ENCODE peak calls at places on chromosomes 1 and 21, in seven cellular contexts. I is neural progenitor cell, A is upper lobe of right lung, P is NB4, N is lower leg skin, T is heart right ventricle, W is tibial artery. R is an unnamed sample.

GRCh38 chr1:248890549-248891498 is 15.2 kb upstream of the PGBD2 start:
- DNase-seq in I (no peak), A (no peak), P (no peak), W (no peak), N (no peak), T (no peak), R (no peak)

GRCh38 chr1:179142889-179143299 is 61.0 kb downstream of the TOR3A start:
- DNase-seq in N (peak; percentile 70), T (no peak), W (no peak), A (no peak), P (peak; percentile 45), I (no peak), R (no peak)

GRCh38 chr21:45994738-45995685 is 13.4 kb downstream of the COL6A1 start:
- DNase-seq in T (peak; percentile 3), A (peak; percentile 52), N (no peak), W (no peak), I (no peak), P (no peak), R (no peak)

GRCh38 chr1:67908260-67908936 is 75.1 kb upstream of the GNG12 start:
- DNase-seq in T (no peak), P (no peak), N (no peak), A (no peak), W (no peak), I (no peak), R (no peak)

GRCh38 chr1:185732941-185733340 is 1.2 kb upstream of the HMCN1 start:
- DNase-seq in N (no peak), P (no peak), I (no peak), T (no peak), W (no peak), A (no peak), R (no peak)

GRCh38 chr1:86648255-86648654 is 56.1 kb upstream of the SH3GLB1 start:
- DNase-seq in I (no peak), W (no peak), P (peak; percentile 7), N (no peak), A (no peak), T (no peak), R (no peak)

GRCh38 chr1:159675046-159675445 is 39.3 kb downstream of the CRP start:
- DNase-seq in I (no peak), T (no peak), P (no peak), A (no peak), N (no peak), W (no peak), R (no peak)

GRCh38 chr1:98940069-98940468 is 64.6 kb downstream of the PLPPR5 start:
- DNase-seq in A (no peak), W (no peak), N (no peak), I (no peak), T (no peak), P (peak; percentile 7), R (no peak)

GRCh38 chr21:26846036-26846931 is 1.1 kb upstream of the ADAMTS1 start:
- DNase-seq in N (peak; percentile 76), P (no peak), A (peak; percentile 86), T (peak; percentile 94), I (peak; percentile 79), W (peak; percentile 79), R (no peak)

GRCh38 chr21:40886931-40887330 is 40.0 kb upstream of the DSCAM start:
- DNase-seq in W (no peak), T (no peak), A (no peak), N (no peak), I (no peak), P (no peak), R (no peak)

GRCh38 chr1:8293141-8293540 is 24.8 kb upstream of the SLC45A1 start:
- DNase-seq in T (no peak), W (no peak), I (no peak), P (no peak), A (peak; percentile 84), N (no peak), R (no peak)

GRCh38 chr1:2529776-2530500 is at the start of gene HES5:
- DNase-seq in I (peak; percentile 99), T (peak; percentile 43), A (no peak), N (no peak), W (no peak), P (no peak), R (no peak)

GRCh38 chr1:80536464-80536863 is 1264.3 kb upstream of the ADGRL2 start:
- DNase-seq in W (no peak), A (no peak), T (no peak), P (no peak), I (peak; percentile 55), N (no peak), R (no peak)

GRCh38 chr1:179025975-179026812 is 500 bp downstream of the FAM20B start:
- DNase-seq in T (peak; percentile 46), A (peak; percentile 93), N (peak; percentile 52), I (peak; percentile 90), P (peak; percentile 87), W (peak; percentile 58), R (peak; percentile 63)

DNA sequence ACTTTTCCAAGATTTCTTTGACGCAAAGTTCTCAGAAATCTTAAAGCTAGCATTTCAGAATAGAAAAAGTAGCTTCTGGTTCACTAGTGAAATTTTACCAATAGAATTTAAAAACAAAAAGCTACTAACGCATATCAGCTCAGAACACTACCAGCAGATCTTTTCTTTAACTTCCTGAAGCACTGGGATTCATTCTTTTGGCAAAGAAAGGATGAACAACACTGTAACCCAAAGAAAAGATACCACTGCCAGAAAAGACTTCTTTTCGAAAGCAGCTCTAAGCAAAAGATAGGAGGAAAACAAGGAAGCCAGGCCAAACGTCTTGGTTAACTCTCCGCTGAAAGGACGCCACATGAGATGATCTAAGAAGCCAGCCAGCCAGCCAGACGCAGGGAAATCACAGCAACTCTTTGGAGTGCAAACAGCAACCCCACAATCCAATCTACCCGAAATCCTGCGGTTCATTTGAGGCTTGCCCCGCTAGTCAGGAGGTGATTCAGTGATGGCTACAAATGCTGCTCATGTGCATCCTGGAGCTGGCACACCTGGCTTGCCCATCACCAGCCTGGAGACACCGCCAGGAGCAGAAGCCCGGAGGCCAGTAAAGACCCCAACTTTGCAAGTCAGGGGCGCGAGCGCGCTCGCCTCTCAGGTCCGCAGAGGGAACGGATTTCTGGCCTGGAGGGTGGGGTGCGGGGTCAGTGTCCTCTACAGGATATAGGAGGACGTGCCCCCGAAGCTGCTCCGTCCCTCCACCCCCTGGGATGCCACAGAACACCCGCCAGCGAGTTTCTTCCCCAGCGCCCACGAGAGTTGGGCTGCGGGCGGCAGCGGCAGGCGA is 812 bp downstream of the NBPF1 start:
- DNase-seq in A (peak; percentile 78), P (peak; percentile 60), W (peak; percentile 92), T (peak; percentile 61), N (peak; percentile 90), I (peak; percentile 88), R (peak; percentile 59)
- TF ChIP-seq CTCF in A (no peak), P (no peak), W (no peak), T (no peak), N (no peak), I (no peak), R (no peak)

DNA sequence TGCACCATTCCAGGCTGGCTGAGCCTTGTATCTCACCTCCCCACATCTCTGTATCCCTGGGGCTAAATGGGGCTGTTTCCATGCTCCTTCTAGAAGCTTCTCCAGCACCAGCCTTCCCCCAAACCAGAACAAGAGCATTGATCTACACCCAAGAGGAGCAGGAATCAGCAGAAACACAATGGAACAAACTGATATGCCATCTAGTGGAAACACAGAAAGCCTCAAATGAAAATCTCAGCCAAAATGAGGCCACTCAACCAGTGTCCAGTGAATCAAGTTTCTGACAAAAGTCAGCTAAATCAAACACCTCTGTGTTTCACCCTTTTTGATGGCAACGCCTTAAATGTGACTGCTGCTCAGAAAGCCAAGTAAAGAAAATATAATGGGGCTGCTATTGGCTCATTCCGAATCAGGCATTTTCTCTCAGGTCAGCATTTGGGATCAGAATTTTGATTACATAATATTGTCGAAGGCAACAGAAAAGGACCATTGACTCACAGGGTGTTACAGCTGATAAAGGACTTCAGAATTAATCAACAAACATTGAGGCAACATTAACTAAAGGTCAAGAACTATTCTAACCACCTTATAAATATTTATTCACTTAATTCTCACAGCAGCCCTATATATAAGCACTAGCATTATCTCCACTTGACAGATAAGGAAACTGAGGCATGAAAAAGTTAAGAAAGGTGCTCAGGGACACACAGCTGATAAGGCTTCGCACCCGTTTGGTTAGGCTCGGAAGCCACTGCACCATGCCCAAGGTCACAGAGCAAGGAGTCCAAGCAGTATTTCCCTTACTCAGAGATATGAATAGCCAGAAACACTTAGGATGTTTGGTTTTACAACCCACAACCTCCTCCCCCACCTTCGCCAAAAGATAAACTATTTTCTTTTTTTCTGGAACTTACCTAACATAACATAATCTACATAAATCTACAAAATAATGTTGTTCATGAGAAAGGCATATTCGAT is 85.8 kb upstream of the KCNJ15 start:
- DNase-seq in T (no peak), P (no peak), I (no peak), W (no peak), A (no peak), N (no peak), R (no peak)
- TF ChIP-seq CTCF in T (no peak), P (peak; percentile 7), I (no peak), W (no peak), A (peak; percentile 2), N (no peak), R (no peak)

DNA sequence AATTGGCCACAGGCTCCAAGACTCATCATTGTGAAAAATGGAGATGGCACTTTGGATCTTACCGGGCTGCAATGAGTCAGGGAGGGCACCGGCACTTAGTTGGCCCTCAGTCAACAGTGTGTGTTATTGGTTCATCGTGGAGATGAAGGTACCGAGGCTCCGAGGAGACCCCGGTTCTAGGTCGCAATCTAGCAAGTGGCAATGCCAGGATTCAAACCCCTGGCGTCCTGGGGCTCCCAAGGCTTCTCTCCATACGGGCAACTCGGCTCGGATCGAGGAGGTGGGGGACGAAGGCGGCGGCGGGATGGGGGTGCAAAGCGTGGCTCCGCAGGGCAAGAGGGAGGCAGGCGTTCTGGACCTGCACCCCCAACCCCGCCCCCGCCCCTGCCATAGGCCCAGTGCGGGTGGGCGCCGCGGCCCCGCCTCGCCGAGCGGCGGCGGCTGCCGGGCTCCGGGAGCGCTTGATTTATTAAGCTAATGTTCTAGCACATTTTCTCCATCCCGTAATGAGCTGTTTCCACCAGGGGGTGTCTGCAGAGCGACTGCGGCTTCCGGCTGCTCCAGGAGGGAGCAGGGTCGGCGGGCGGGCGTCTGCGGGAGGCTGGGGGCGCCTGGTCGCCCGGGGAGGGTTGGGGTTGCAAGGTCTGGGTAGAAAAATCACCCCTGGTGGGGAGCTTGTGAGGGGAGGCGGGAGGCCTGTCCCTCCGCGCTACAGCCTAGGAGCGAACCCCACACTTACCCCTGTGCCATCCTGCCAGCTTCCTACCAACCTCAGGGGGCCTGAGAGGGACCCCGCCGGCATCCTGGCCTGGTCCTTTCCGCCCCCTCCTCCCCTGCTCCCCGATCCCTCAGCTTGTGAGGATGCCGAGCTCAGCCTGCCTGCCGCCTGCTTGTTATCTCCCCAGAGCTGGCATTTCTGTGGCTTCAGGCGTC is 48.7 kb upstream of the ACOT11 start:
- DNase-seq in N (no peak), P (peak; percentile 67), T (no peak), I (peak; percentile 77), A (no peak), W (no peak), R (no peak)
- TF ChIP-seq CTCF in N (no peak), P (peak; percentile 17), T (peak; percentile 41), I (peak; percentile 56), A (peak; percentile 31), W (peak; percentile 25), R (peak; percentile 30)

DNA sequence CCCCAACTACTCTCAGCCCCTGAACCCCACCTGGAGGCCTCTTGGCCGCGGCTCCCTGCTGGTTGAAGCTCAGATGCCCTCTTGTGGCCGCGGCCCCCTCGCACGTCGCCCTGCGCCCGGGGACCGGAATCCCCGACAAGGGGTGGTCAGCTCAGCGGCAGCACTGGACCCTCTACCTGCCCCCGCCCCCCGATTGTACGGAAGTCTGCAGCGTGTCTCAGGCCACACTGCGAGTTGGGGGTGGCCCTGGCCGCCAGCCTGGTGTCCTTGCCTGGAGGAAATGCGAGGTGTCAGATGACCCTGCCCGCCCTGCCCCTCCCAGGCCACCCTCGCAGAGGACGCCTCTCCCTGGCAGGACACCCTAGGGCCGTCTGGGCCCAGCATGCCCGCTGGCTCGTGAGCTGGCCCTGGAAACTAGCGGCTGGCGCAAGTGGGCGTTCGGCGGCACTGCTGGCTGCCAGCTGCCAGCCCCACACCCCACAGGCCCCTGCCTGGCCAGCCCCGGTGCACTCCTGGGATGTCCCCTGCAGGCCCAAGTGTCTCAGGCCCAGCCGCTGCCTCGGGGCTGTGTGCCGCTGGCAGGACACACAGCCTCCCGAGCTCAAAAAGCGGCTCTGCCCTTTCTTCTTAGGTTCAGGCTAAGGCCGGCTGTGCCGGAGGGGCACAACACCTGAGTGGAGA is 60.8 kb downstream of the EDN2 start:
- DNase-seq in P (peak; percentile 21), W (no peak), N (no peak), I (peak; percentile 56), A (peak; percentile 75), T (peak; percentile 49), R (no peak)
- TF ChIP-seq CTCF in P (peak; percentile 39), W (no peak), N (no peak), I (peak; percentile 59), A (peak; percentile 18), T (peak; percentile 47), R (peak; percentile 25)

R was measured in CD14-positive monocyte.